ENCODE peak calls at places on chromosomes 13 and 19, in five cellular contexts. O, C, D, Q and P are unnamed samples.

GRCh38 chr13:30932481-30933333 is at the start of gene TEX26:
- DNase-seq in O (no peak), C (no peak), D (no peak), Q (no peak), P (no peak)

GRCh38 chr19:48737360-48737998 is 2.9 kb downstream of the RASIP1 start:
- DNase-seq in C (no peak), O (no peak), Q (peak; percentile 78), D (no peak), P (no peak)

GRCh38 chr13:75670496-75670895 is 34.4 kb downstream of the LMO7 start:
- DNase-seq in Q (no peak), O (no peak), C (no peak), D (no peak), P (no peak)

GRCh38 chr19:6103217-6103644 is 7.1 kb downstream of the RFX2 start:
- DNase-seq in O (peak; percentile 69), D (peak; percentile 78), Q (peak; percentile 31), C (peak; percentile 76), P (peak; percentile 48)

GRCh38 chr13:25375727-25376358 is 4.1 kb downstream of the ATP8A2 start:
- DNase-seq in C (no peak), Q (no peak), D (no peak), O (peak; percentile 41), P (no peak)

GRCh38 chr19:58476498-58477015 is 405 bp downstream of the ZNF446 start:
- DNase-seq in Q (no peak), C (no peak), D (no peak), O (no peak), P (no peak)

GRCh38 chr13:42110410-42111155 is 62.1 kb downstream of the DGKH start:
- DNase-seq in Q (no peak), O (peak; percentile 64), D (no peak), C (no peak), P (no peak)

GRCh38 chr19:33404916-33405315 is 31.4 kb downstream of the CEBPG start:
- DNase-seq in D (no peak), Q (no peak), C (peak; percentile 39), O (no peak), P (no peak)

GRCh38 chr19:48635263-48635965 is 1.8 kb downstream of the DBP start:
- DNase-seq in O (peak; percentile 76), Q (peak; percentile 84), D (peak; percentile 80), C (peak; percentile 83), P (peak; percentile 70)

GRCh38 chr13:98490866-98491265 is 86.0 kb downstream of the STK24 start:
- DNase-seq in Q (no peak), D (no peak), C (no peak), O (no peak), P (no peak)

GRCh38 chr13:73200432-73200831 is 141.6 kb downstream of the KLF5 start:
- DNase-seq in Q (no peak), O (no peak), D (no peak), C (no peak), P (no peak)

GRCh38 chr13:101398191-101398590 is 18.1 kb downstream of the NALCN start:
- DNase-seq in O (no peak), D (no peak), C (no peak), Q (no peak), P (no peak)

GRCh38 chr19:15195987-15196682 is 4.7 kb downstream of the NOTCH3 start:
- DNase-seq in C (peak; percentile 94), O (no peak), Q (no peak), D (no peak), P (no peak)

GRCh38 chr13:32585625-32586021 is 629 bp upstream of the PDS5B start:
- DNase-seq in Q (peak; percentile 14), O (no peak), D (peak; percentile 17), C (no peak), P (no peak)

GRCh38 chr19:50820086-50820485 is 3.5 kb downstream of the KLK1 start:
- DNase-seq in D (no peak), O (no peak), Q (no peak), C (no peak), P (no peak)

GRCh38 chr19:50820549-50821247 is 2.9 kb downstream of the KLK1 start:
- DNase-seq in D (no peak), Q (no peak), C (no peak), O (no peak), P (no peak)

GRCh38 chr19:50821248-50821612 is 2.4 kb downstream of the KLK1 start:
- DNase-seq in D (no peak), Q (no peak), C (no peak), O (no peak), P (no peak)

GRCh38 chr19:50822661-50823208 is 852 bp downstream of the KLK1 start:
- DNase-seq in C (no peak), O (no peak), D (no peak), Q (no peak), P (no peak)

GRCh38 chr19:50821622-50822021 is 2.0 kb downstream of the KLK1 start:
- DNase-seq in C (no peak), Q (no peak), D (no peak), O (no peak), P (no peak)
- H3K27me3 ChIP-seq in C (peaks cover 70% of the 10 kb centered on the region), Q (no peaks in the 10 kb centered on the region), D (no peaks in the 10 kb centered on the region), O (peaks cover 74% of the 10 kb centered on the region), P (peaks cover 49% of the 10 kb centered on the region)

GRCh38 chr19:1862424-1863307 is 713 bp downstream of the KLF16 start:
- DNase-seq in Q (no peak), O (no peak), D (no peak), C (no peak), P (no peak)
- TF ChIP-seq POLR2A in Q (no peak), O (no peak), D (no peak), C (no peak), P (no peak)

GRCh38 chr13:79445968-79446645 is 34.8 kb upstream of the NDFIP2 start:
- DNase-seq in C (no peak), Q (no peak), D (no peak), O (no peak), P (no peak)
- H3K27me3 ChIP-seq in C (no peaks in the 10 kb centered on the region), Q (no peaks in the 10 kb centered on the region), D (no peaks in the 10 kb centered on the region), O (no peaks in the 10 kb centered on the region), P (no peaks in the 10 kb centered on the region)

GRCh38 chr19:20385056-20385455 is 180.5 kb downstream of the ZNF737 start:
- DNase-seq in O (no peak), D (no peak), Q (no peak), C (no peak), P (no peak)
- TF ChIP-seq POLR2A in O (no peak), D (no peak), Q (no peak), C (no peak), P (no peak)

GRCh38 chr19:30324982-30325381 is 47.2 kb upstream of the ZNF536 start:
- DNase-seq in Q (no peak), D (no peak), O (no peak), C (no peak), P (no peak)
- H3K27me3 ChIP-seq in Q (no peaks in the 10 kb centered on the region), D (no peaks in the 10 kb centered on the region), O (no peaks in the 10 kb centered on the region), C (peaks cover 10% of the 10 kb centered on the region), P (no peaks in the 10 kb centered on the region)